ENCODE peak calls at places on chromosomes 7 and 10, in five cellular contexts. U is CD4-positive, alpha-beta memory T cell; A is K562; G is thoracic aorta; Y is tibial nerve. P is an unnamed sample. For H3K27me3 and H3K4me1, the result is how much of the 10 kb centered on the place peaks cover.

GRCh38 chr7:28472332-28472731 is 60.0 kb downstream of the CREB5 start:
- DNase-seq in A (peak), Y (no peak), G (no peak), U (no peak), P (no peak)

GRCh38 chr7:95549818-95550529 is 46.3 kb downstream of the PDK4 start:
- DNase-seq in Y (peak), U (no peak), G (peak), A (peak), P (no peak)

GRCh38 chr10:132638130-132638515 is 100.5 kb downstream of the INPP5A start:
- DNase-seq in Y (no peak), U (no peak), G (no peak), A (no peak), P (no peak)

GRCh38 chr7:27960415-27960814 is 220.2 kb downstream of the JAZF1 start:
- DNase-seq in G (no peak), U (no peak), Y (no peak), A (no peak), P (no peak)

GRCh38 chr7:76364198-76364584 is 5.4 kb upstream of the YWHAG start:
- DNase-seq in A (no peak), U (no peak), G (no peak), Y (no peak), P (no peak)

GRCh38 chr7:18495412-18496335 is at the start of gene HDAC9:
- DNase-seq in U (no peak), A (no peak), G (no peak), Y (no peak), P (no peak)

GRCh38 chr10:90418869-90419652 is 438.8 kb downstream of the HTR7 start:
- DNase-seq in A (no peak), Y (no peak), U (no peak), G (no peak), P (no peak)

GRCh38 chr10:26478061-26478460 is 39.9 kb downstream of the APBB1IP start:
- DNase-seq in A (no peak), G (no peak), Y (no peak), U (no peak), P (no peak)

GRCh38 chr7:93205046-93205445 is 21.2 kb downstream of the HEPACAM2 start:
- DNase-seq in G (no peak), A (no peak), U (no peak), Y (no peak), P (no peak)

GRCh38 chr10:22761569-22762220 is 47.3 kb upstream of the PIP4K2A start:
- DNase-seq in A (no peak), Y (no peak), G (no peak), U (no peak), P (no peak)

GRCh38 chr10:132388901-132389630 is 7.9 kb upstream of the PWWP2B start:
- DNase-seq in Y (no peak), A (no peak), G (no peak), U (no peak), P (no peak)

GRCh38 chr10:15290671-15291070 is 80.4 kb downstream of the FAM171A1 start:
- DNase-seq in U (no peak), A (no peak), G (no peak), Y (no peak), P (no peak)

GRCh38 chr7:157355784-157356511 is 19.1 kb downstream of the DNAJB6 start:
- DNase-seq in U (no peak), Y (no peak), A (no peak), G (no peak), P (no peak)

GRCh38 chr7:116198748-116199410 is 11.5 kb upstream of the TES start:
- DNase-seq in A (no peak), Y (no peak), G (no peak), U (no peak), P (no peak)

GRCh38 chr10:96044686-96045085 is 1.3 kb downstream of the CCNJ start:
- DNase-seq in A (no peak), G (no peak), Y (no peak), U (no peak), P (no peak)

GRCh38 chr7:50657912-50658311 is 92.7 kb upstream of the DDC start:
- DNase-seq in G (no peak), A (no peak), Y (no peak), U (no peak), P (no peak)

GRCh38 chr7:1713502-1714484 is 43.7 kb downstream of the ELFN1 start:
- DNase-seq in G (no peak), A (no peak), U (no peak), Y (no peak), P (no peak)

GRCh38 chr7:102434039-102434481 is 685 bp downstream of the ORAI2 start:
- DNase-seq in G (no peak), Y (no peak), U (peak), A (no peak), P (no peak)

GRCh38 chr7:151245360-151246160 is 2.9 kb downstream of the SMARCD3 start:
- DNase-seq in Y (no peak), A (peak), G (no peak), U (peak), P (peak)

GRCh38 chr7:27209933-27210440 is 10.1 kb upstream of the HOXA13 start:
- DNase-seq in A (no peak), U (no peak), G (no peak), Y (no peak), P (no peak)

GRCh38 chr10:132746801-132747625 is 38.9 kb downstream of the NKX6-2 start:
- DNase-seq in U (no peak), G (no peak), Y (no peak), A (no peak), P (no peak)

DNA sequence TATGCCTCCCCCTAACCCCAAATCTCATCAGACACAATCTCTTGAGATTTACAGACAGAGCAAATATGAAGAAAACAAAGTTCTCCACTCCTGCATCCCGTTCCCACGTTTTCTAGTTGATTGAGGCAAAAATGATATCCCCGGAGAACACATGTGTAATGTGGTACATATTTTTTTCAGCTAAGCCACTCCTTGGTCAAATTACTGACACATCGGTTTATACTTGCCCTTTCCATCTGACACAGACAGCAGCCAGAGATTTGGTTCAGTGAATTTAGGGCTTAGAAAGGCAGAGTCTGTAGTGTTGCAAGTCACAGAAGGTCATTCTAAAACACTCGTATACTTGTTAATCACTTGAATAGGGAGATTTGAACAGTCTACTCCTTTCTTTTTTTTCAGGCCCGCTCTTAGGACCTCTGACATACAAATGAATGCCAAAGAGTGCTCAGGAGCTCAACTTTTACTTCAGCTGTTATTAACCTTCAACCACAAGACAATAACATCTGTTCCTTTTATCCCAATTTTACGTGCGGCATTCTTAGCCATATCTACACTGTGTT is 1.8 kb upstream of the DDX50 start:
- DNase-seq in U (no peak), A (no peak), G (no peak), Y (no peak), P (no peak)
- H3K27ac ChIP-seq in U (no peak), A (no peak), G (no peak), Y (peak), P (no peak)

DNA sequence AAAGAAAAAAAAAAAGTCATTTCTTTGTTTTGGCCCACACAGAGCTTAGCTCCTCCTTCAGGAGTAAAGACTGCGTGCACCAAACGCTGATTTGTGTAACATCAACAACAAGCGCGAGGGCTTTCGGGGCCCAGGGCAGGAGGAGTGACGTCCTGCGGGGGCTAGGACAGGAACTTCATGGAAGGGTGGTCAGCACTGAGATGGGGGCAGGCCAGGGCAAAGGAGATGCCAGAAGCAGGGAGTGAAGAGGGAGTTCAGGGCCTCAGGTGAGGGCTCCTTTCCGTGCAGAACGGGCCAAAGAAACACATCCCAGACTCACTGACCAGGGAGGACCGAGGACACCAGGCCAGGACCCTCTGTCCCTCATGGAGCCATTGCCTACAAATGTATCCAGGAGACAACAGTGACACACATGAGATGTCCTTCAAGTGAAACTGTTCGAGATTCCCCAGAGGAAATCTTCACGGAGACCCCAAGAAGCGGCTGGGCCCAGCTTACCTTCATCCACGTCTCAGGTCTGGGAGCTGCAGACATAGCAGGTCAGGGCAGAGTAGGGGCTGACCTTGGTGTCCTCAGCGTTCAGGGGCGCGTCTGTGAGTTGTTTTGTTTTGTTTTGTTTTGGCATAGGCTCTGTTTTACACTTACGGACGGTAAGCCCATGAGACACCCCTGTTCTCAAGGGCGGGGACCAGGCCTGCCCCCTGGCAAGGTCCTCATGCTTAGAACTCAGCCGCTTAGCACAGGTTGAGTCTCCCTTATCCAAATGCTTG is 30.4 kb upstream of the SHH start:
- DNase-seq in Y (no peak), G (no peak), A (no peak), U (no peak), P (no peak)
- H3K27me3 ChIP-seq in Y (under half), G (under half), A (half or more), U (under half), P (under half)

GRCh38 chr10:124724279-124725027 is 19.7 kb downstream of the FAM53B start:
- DNase-seq in A (no peak), G (no peak), U (no peak), Y (no peak), P (no peak)
- H3K4me1 ChIP-seq in A (under half), G (half or more), U (half or more), Y (under half), P (half or more)

GRCh38 chr7:105693576-105693975 is 112.3 kb upstream of the EFCAB10 start:
- DNase-seq in G (no peak), U (no peak), A (no peak), Y (no peak), P (no peak)

GRCh38 chr7:105703207-105703930 is 122.1 kb upstream of the EFCAB10 start:
- DNase-seq in U (no peak), Y (no peak), A (no peak), G (no peak), P (no peak)

GRCh38 chr7:105697753-105698152 is 116.5 kb upstream of the EFCAB10 start:
- DNase-seq in A (no peak), U (no peak), G (no peak), Y (no peak), P (no peak)

GRCh38 chr7:105699568-105700236 is 118.4 kb upstream of the EFCAB10 start:
- DNase-seq in G (no peak), Y (no peak), U (no peak), A (no peak), P (no peak)

DNA sequence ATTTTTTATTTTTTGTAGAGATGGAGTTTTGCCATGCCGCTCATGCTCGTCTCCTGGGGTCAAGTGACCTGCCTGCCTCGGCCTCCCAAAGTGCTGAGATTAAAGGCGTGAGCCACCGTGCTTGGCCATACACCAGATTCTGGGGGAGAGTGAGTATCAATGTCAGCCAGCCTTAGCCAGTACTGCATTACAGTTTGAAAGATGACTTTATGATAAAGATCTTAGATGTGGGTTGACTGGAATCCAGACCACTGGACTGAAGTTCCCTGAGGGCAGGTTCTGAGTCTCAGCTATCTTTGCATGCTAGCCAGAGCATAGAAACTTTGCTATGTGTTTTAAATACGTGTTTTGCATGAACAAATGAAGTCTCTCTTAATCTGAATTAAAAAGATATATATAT is 117.2 kb upstream of the EFCAB10 start:
- DNase-seq in U (no peak), A (no peak), Y (no peak), G (no peak), P (no peak)
- H3K27ac ChIP-seq in U (no peak), A (no peak), Y (no peak), G (no peak), P (no peak)

DNA sequence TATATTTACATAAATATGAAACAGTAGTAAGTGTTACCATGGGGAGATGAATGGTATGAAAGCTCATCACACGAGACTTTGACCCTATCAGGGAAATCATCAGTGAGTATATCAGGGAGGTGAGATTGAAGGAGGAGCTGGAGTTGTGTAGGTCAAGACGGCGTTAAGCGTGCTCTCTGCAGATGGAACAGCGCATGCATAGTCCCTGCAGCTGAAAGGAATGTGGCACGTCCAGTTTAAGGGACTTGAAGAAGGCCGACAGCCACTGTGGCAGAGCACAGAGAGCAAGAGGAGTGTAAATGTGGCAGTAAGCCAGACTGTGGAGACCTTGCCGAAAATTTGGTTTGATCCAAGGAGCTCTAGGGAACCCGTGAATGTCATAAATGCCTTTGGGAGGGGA is 38.9 kb downstream of the POU6F2 start:
- DNase-seq in A (no peak), U (no peak), G (no peak), Y (no peak), P (no peak)
- H3K27me3 ChIP-seq in A (under half), U (under half), G (under half), Y (under half), P (under half)

GRCh38 chr7:87432536-87432935 is 42.9 kb downstream of the ABCB4 start:
- DNase-seq in Y (no peak), U (no peak), G (no peak), A (no peak), P (no peak)

GRCh38 chr7:87435546-87435945 is 39.9 kb downstream of the ABCB4 start:
- DNase-seq in U (no peak), A (no peak), Y (no peak), G (no peak), P (no peak)
- H3K4me1 ChIP-seq in U (under half), A (under half), Y (under half), G (under half), P (under half)

P was measured in naive thymus-derived CD4-positive, alpha-beta T cell.